ENCODE peak calls at places on chromosomes 12 and 14, in eight cellular contexts. Y, G, V, C, R, J, N and Q are unnamed samples.

GRCh38 chr12:104758771-104759170 is 199.3 kb downstream of the SLC41A2 start:
- DNase-seq in Y (no peak), G (no peak), V (no peak), C (no peak), R (no peak), J (no peak), N (no peak), Q (no peak)

GRCh38 chr12:93614917-93615596 is 42.6 kb downstream of the SOCS2 start:
- DNase-seq in Y (peak; percentile 58), G (no peak), V (no peak), C (no peak), R (no peak), J (no peak), N (no peak), Q (no peak)

GRCh38 chr12:79086546-79086945 is 222.0 kb downstream of the SYT1 start:
- DNase-seq in Y (no peak), G (no peak), V (no peak), C (no peak), R (no peak), J (no peak), N (no peak), Q (no peak)

GRCh38 chr14:70234066-70234950 is 45.6 kb upstream of the SLC8A3 start:
- DNase-seq in Y (no peak), G (no peak), V (no peak), C (no peak), R (no peak), J (no peak), N (no peak), Q (no peak)

GRCh38 chr12:30985814-30986452 is 59.4 kb downstream of the TSPAN11 start:
- DNase-seq in Y (peak; percentile 75), G (peak; percentile 61), V (no peak), C (peak; percentile 82), R (peak; percentile 63), J (peak; percentile 66), N (no peak), Q (peak; percentile 81)

GRCh38 chr14:67172520-67172919 is 16.7 kb upstream of the GARIN2 start:
- DNase-seq in Y (no peak), G (no peak), V (no peak), C (no peak), R (no peak), J (no peak), N (no peak), Q (no peak)

GRCh38 chr12:65875635-65876034 is 51.4 kb downstream of the HMGA2 start:
- DNase-seq in Y (peak; percentile 51), G (no peak), V (no peak), C (no peak), R (no peak), J (no peak), N (no peak), Q (no peak)

GRCh38 chr12:34292736-34293625 is 270.7 kb downstream of the ALG10 start:
- DNase-seq in Y (no peak), G (no peak), V (no peak), C (peak; percentile 16), R (no peak), J (no peak), N (no peak), Q (no peak)